ENCODE peak calls at places on chromosome 7, in six cellular contexts. E, S, J, V, R and N are unnamed samples.

GRCh38 chr7:1009747-1010146 is 26.8 kb downstream of the CYP2W1 start:
- DNase-seq in E (no peak), S (no peak), J (no peak), V (no peak), R (no peak), N (no peak)

GRCh38 chr7:38306136-38306535 is 32.7 kb upstream of the TARP start:
- DNase-seq in E (no peak), S (peak; percentile 56), J (no peak), V (peak; percentile 17), R (no peak), N (no peak)

GRCh38 chr7:108004220-108005142 is 1.5 kb upstream of the LAMB1 start:
- DNase-seq in E (no peak), S (no peak), J (no peak), V (no peak), R (peak; percentile 38), N (no peak)

GRCh38 chr7:140223515-140224221 is 46.9 kb upstream of the KDM7A start:
- DNase-seq in E (no peak), S (no peak), J (peak; percentile 38), V (no peak), R (no peak), N (no peak)

GRCh38 chr7:44287488-44288380 is 37.7 kb downstream of the CAMK2B start:
- DNase-seq in E (no peak), S (no peak), J (no peak), V (no peak), R (no peak), N (no peak)

GRCh38 chr7:105268511-105269392 is 120.0 kb downstream of the SRPK2 start:
- DNase-seq in E (peak; percentile 15), S (no peak), J (peak; percentile 13), V (peak; percentile 32), R (no peak), N (peak; percentile 36)

GRCh38 chr7:22154130-22154529 is 202.8 kb downstream of the RAPGEF5 start:
- DNase-seq in E (no peak), S (no peak), J (peak; percentile 27), V (no peak), R (peak; percentile 17), N (peak; percentile 59)

GRCh38 chr7:55538538-55538937 is 33.8 kb downstream of the VOPP1 start:
- DNase-seq in E (no peak), S (peak; percentile 89), J (no peak), V (peak; percentile 74), R (no peak), N (no peak)

GRCh38 chr7:151438864-151439601 is 908 bp downstream of the CRYGN start:
- DNase-seq in E (no peak), S (no peak), J (no peak), V (no peak), R (no peak), N (no peak)

GRCh38 chr7:55545496-55545895 is 26.8 kb downstream of the VOPP1 start:
- DNase-seq in E (no peak), S (peak; percentile 90), J (no peak), V (no peak), R (no peak), N (no peak)

GRCh38 chr7:142612264-142612881 is 136.9 kb upstream of the PRSS1 start:
- DNase-seq in E (no peak), S (no peak), J (no peak), V (no peak), R (no peak), N (peak; percentile 54)

GRCh38 chr7:66110861-66111260 is 3.8 kb upstream of the CRCP start:
- DNase-seq in E (no peak), S (peak; percentile 67), J (no peak), V (peak; percentile 62), R (no peak), N (no peak)

GRCh38 chr7:148973256-148973655 is 55.0 kb downstream of the PDIA4 start:
- DNase-seq in E (no peak), S (no peak), J (no peak), V (no peak), R (no peak), N (no peak)

GRCh38 chr7:46600340-46600739 is 679.3 kb upstream of the IGFBP3 start:
- DNase-seq in E (no peak), S (no peak), J (no peak), V (peak; percentile 29), R (no peak), N (no peak)

GRCh38 chr7:6436385-6436685 is 11.4 kb downstream of the DAGLB start:
- DNase-seq in E (no peak), S (no peak), J (peak; percentile 50), V (no peak), R (no peak), N (peak; percentile 12)

GRCh38 chr7:17044396-17044795 is 162.6 kb upstream of the AGR3 start:
- DNase-seq in E (no peak), S (no peak), J (no peak), V (no peak), R (no peak), N (no peak)

GRCh38 chr7:140024585-140024984 is 38.2 kb downstream of the PARP12 start:
- DNase-seq in E (no peak), S (no peak), J (no peak), V (no peak), R (no peak), N (no peak)

GRCh38 chr7:108442039-108442568 is 14.1 kb downstream of the NRCAM start:
- DNase-seq in E (peak; percentile 46), S (no peak), J (no peak), V (no peak), R (no peak), N (no peak)

GRCh38 chr7:140675726-140676125 is 3.0 kb downstream of the ADCK2 start:
- DNase-seq in E (no peak), S (no peak), J (no peak), V (no peak), R (no peak), N (no peak)

GRCh38 chr7:156458011-156458410 is 182.6 kb upstream of the RNF32 start:
- DNase-seq in E (no peak), S (no peak), J (no peak), V (no peak), R (no peak), N (no peak)

GRCh38 chr7:55431898-55432297 is 66.8 kb downstream of the LANCL2 start:
- DNase-seq in E (no peak), S (no peak), J (no peak), V (no peak), R (no peak), N (no peak)

GRCh38 chr7:11935905-11936304 is 103.9 kb upstream of the THSD7A start:
- DNase-seq in E (no peak), S (no peak), J (no peak), V (peak; percentile 0), R (no peak), N (no peak)

GRCh38 chr7:51040777-51041176 is 258.1 kb upstream of the GRB10 start:
- DNase-seq in E (no peak), S (no peak), J (no peak), V (peak; percentile 55), R (no peak), N (no peak)

GRCh38 chr7:4734587-4735365 is 40.6 kb upstream of the AP5Z1 start:
- DNase-seq in E (no peak), S (no peak), J (no peak), V (no peak), R (no peak), N (no peak)

GRCh38 chr7:26399309-26399610 is 107.6 kb downstream of the SNX10 start:
- DNase-seq in E (peak; percentile 42), S (no peak), J (no peak), V (no peak), R (peak; percentile 38), N (no peak)

GRCh38 chr7:464712-465461 is 54.8 kb downstream of the PDGFA start:
- DNase-seq in E (no peak), S (no peak), J (no peak), V (no peak), R (no peak), N (no peak)

GRCh38 chr7:91079491-91079890 is 184.7 kb upstream of the FZD1 start:
- DNase-seq in E (no peak), S (no peak), J (no peak), V (no peak), R (no peak), N (no peak)

GRCh38 chr7:52017802-52018679 is 701.4 kb upstream of the COBL start:
- DNase-seq in E (no peak), S (peak; percentile 50), J (peak; percentile 22), V (no peak), R (peak; percentile 54), N (peak; percentile 41)

GRCh38 chr7:156147771-156148504 is 335.7 kb upstream of the SHH start:
- DNase-seq in E (no peak), S (no peak), J (no peak), V (no peak), R (no peak), N (no peak)

GRCh38 chr7:114658188-114658587 is 243.6 kb downstream of the FOXP2 start:
- DNase-seq in E (no peak), S (no peak), J (no peak), V (no peak), R (no peak), N (no peak)

GRCh38 chr7:26151953-26152781 is at the start of gene NFE2L3:
- DNase-seq in E (peak; percentile 88), S (peak; percentile 96), J (peak; percentile 85), V (peak; percentile 27), R (peak; percentile 92), N (no peak)

GRCh38 chr7:128010392-128011078 is 20.7 kb downstream of the LRRC4 start:
- DNase-seq in E (no peak), S (no peak), J (no peak), V (no peak), R (no peak), N (no peak)

GRCh38 chr7:88664630-88665233 is 94.8 kb upstream of the ZNF804B start:
- DNase-seq in E (no peak), S (peak; percentile 15), J (no peak), V (no peak), R (peak; percentile 48), N (no peak)

GRCh38 chr7:111931016-111931517 is 275.1 kb downstream of the DOCK4 start:
- DNase-seq in E (peak; percentile 2), S (no peak), J (no peak), V (no peak), R (peak; percentile 24), N (no peak)

GRCh38 chr7:108630002-108630401 is 60.3 kb downstream of the DNAJB9 start:
- DNase-seq in E (no peak), S (no peak), J (no peak), V (no peak), R (no peak), N (no peak)

GRCh38 chr7:35241884-35242283 is 12.0 kb downstream of the TBX20 start:
- DNase-seq in E (no peak), S (no peak), J (no peak), V (no peak), R (no peak), N (no peak)

GRCh38 chr7:103113164-103113563 is 35.7 kb downstream of the NAPEPLD start:
- DNase-seq in E (no peak), S (peak; percentile 49), J (no peak), V (peak; percentile 57), R (peak; percentile 34), N (no peak)

GRCh38 chr7:114082934-114083647 is 164.3 kb upstream of the PPP1R3A start:
- DNase-seq in E (peak; percentile 9), S (no peak), J (no peak), V (no peak), R (peak; percentile 55), N (no peak)

GRCh38 chr7:128869138-128869943 is 6.7 kb downstream of the ATP6V1F start:
- DNase-seq in E (peak; percentile 67), S (no peak), J (peak; percentile 52), V (no peak), R (peak; percentile 75), N (peak; percentile 34)